ENCODE peak calls at places on chromosome 1, in eight cellular contexts. T is endothelial cell of umbilical vein; P is stomach; C is heart right ventricle; D is HFF-Myc; Y is suprapubic skin; Z is A673; E is CD4-positive, alpha-beta T cell. W is an unnamed sample.

GRCh38 chr1:912740-913301 is 10.9 kb upstream of the SAMD11 start:
- DNase-seq in Z (peak), D (no peak), T (no peak), C (no peak), Y (no peak), E (no peak), P (no peak), W (no peak)

GRCh38 chr1:244447024-244447423 is 4.7 kb downstream of the ADSS2 start:
- DNase-seq in E (no peak), T (no peak), C (no peak), P (no peak), Z (no peak), Y (no peak), D (no peak), W (no peak)

GRCh38 chr1:117709398-117709797 is 103.5 kb downstream of the TENT5C start:
- DNase-seq in E (no peak), T (no peak), D (no peak), Z (no peak), Y (no peak), C (no peak), P (no peak), W (no peak)

GRCh38 chr1:115282825-115283224 is 55.2 kb downstream of the NGF start:
- DNase-seq in Z (no peak), Y (peak), D (no peak), P (peak), T (no peak), C (peak), E (no peak), W (no peak)

GRCh38 chr1:76759950-76760349 is 107.3 kb upstream of the ST6GALNAC5 start:
- DNase-seq in E (no peak), Y (no peak), Z (peak), P (no peak), T (no peak), D (no peak), C (no peak), W (no peak)

GRCh38 chr1:247337250-247337746 is 5.6 kb upstream of the ZNF496 start:
- DNase-seq in E (no peak), Y (no peak), P (no peak), C (no peak), T (no peak), D (no peak), Z (no peak), W (no peak)

GRCh38 chr1:2583871-2584341 is 2.7 kb upstream of the PRXL2B start:
- DNase-seq in D (no peak), T (no peak), Y (no peak), Z (no peak), C (no peak), P (no peak), E (no peak), W (no peak)

GRCh38 chr1:39154553-39155361 is 49.7 kb upstream of the MACF1 start:
- DNase-seq in C (no peak), Y (no peak), T (peak), P (no peak), D (no peak), E (no peak), Z (no peak), W (no peak)

GRCh38 chr1:89125571-89126233 is at the start of gene GBP2:
- DNase-seq in Y (no peak), E (no peak), C (no peak), Z (peak), P (no peak), T (peak), D (peak), W (no peak)

GRCh38 chr1:40877681-40878080 is 15.5 kb upstream of the CITED4 start:
- DNase-seq in Z (peak), T (peak), C (peak), Y (no peak), P (peak), E (no peak), D (no peak), W (no peak)

GRCh38 chr1:211928993-211929637 is 98.6 kb upstream of the LPGAT1 start:
- DNase-seq in T (no peak), Z (peak), E (no peak), C (no peak), Y (no peak), D (no peak), P (peak), W (no peak)

GRCh38 chr1:8197493-8198282 is 120.2 kb upstream of the SLC45A1 start:
- DNase-seq in E (no peak), Z (peak), D (peak), P (peak), Y (no peak), C (peak), T (peak), W (no peak)

GRCh38 chr1:1216770-1217620 is 3.0 kb upstream of the TNFRSF4 start:
- DNase-seq in P (no peak), T (no peak), Z (no peak), C (no peak), E (no peak), D (no peak), Y (no peak), W (no peak)

GRCh38 chr1:197958438-197958837 is 41.3 kb downstream of the LHX9 start:
- DNase-seq in D (no peak), C (no peak), P (no peak), E (no peak), T (no peak), Y (no peak), Z (no peak), W (no peak)

GRCh38 chr1:153220606-153221303 is 3.4 kb downstream of the PRR9 start:
- DNase-seq in Z (peak), C (no peak), E (no peak), Y (no peak), D (no peak), P (no peak), T (no peak), W (no peak)

GRCh38 chr1:90924982-90925381 is 96.9 kb downstream of the ZNF644 start:
- DNase-seq in P (no peak), D (no peak), Z (no peak), Y (no peak), T (no peak), E (no peak), C (no peak), W (no peak)

GRCh38 chr1:66266350-66266749 is 267.6 kb upstream of the SGIP1 start:
- DNase-seq in D (no peak), C (no peak), Y (no peak), E (no peak), Z (no peak), P (no peak), T (no peak), W (no peak)

GRCh38 chr1:225853441-225853840 is 28.7 kb downstream of the TMEM63A start:
- DNase-seq in C (no peak), Z (no peak), E (no peak), D (no peak), T (no peak), Y (no peak), P (no peak), W (no peak)

GRCh38 chr1:225859151-225859550 is 23.0 kb downstream of the TMEM63A start:
- DNase-seq in P (no peak), Z (no peak), E (no peak), T (no peak), Y (no peak), D (no peak), C (no peak), W (no peak)

GRCh38 chr1:225857256-225857655 is 24.9 kb downstream of the TMEM63A start:
- DNase-seq in P (no peak), Z (no peak), D (no peak), T (no peak), Y (no peak), C (no peak), E (no peak), W (no peak)

GRCh38 chr1:225852413-225853119 is 29.6 kb downstream of the TMEM63A start:
- DNase-seq in T (no peak), Z (no peak), E (no peak), C (no peak), P (no peak), Y (no peak), D (no peak), W (no peak)

GRCh38 chr1:225855503-225856285 is 26.5 kb downstream of the TMEM63A start:
- DNase-seq in C (no peak), T (no peak), Y (no peak), D (no peak), P (no peak), Z (no peak), E (no peak), W (no peak)
- TF ChIP-seq CTCF in C (no peak), T (no peak), Y (no peak), D (no peak), P (no peak), Z (no peak), E (no peak), W (no peak)

GRCh38 chr1:234606731-234607090 is 3.3 kb downstream of the IRF2BP2 start:
- DNase-seq in Y (no peak), C (no peak), Z (no peak), D (no peak), P (no peak), T (no peak), E (no peak), W (no peak)

GRCh38 chr1:234608720-234609527 is 1.1 kb downstream of the IRF2BP2 start:
- DNase-seq in D (no peak), P (peak), T (peak), Z (peak), Y (no peak), C (peak), E (peak), W (peak)

GRCh38 chr1:234605983-234606730 is 3.8 kb downstream of the IRF2BP2 start:
- DNase-seq in Z (peak), E (peak), T (peak), P (peak), C (peak), D (no peak), Y (no peak), W (no peak)

GRCh38 chr1:234608026-234608719 is 1.8 kb downstream of the IRF2BP2 start:
- DNase-seq in T (peak), Z (peak), E (peak), P (peak), C (peak), Y (peak), D (peak), W (no peak)

GRCh38 chr1:234607091-234608025 is 2.6 kb downstream of the IRF2BP2 start:
- DNase-seq in D (no peak), P (peak), T (peak), C (peak), Z (peak), Y (no peak), E (no peak), W (no peak)
- TF ChIP-seq CTCF in D (no peak), P (no peak), T (peak), C (no peak), Z (peak), Y (no peak), E (no peak), W (peak)

GRCh38 chr1:28086651-28087050 is 1.8 kb downstream of the EYA3 start:
- DNase-seq in P (no peak), Z (no peak), Y (no peak), E (no peak), T (no peak), C (no peak), D (no peak), W (no peak)

GRCh38 chr1:28091043-28091781 is 2.8 kb upstream of the EYA3 start:
- DNase-seq in Z (peak), Y (no peak), C (peak), D (peak), T (peak), P (peak), E (peak), W (peak)

GRCh38 chr1:28088168-28088961 is at the start of gene EYA3:
- DNase-seq in T (peak), Z (peak), C (peak), D (peak), E (peak), Y (peak), P (peak), W (peak)

GRCh38 chr1:28085129-28085528 is 3.3 kb downstream of the EYA3 start:
- DNase-seq in E (no peak), Y (no peak), Z (no peak), C (no peak), T (no peak), P (no peak), D (no peak), W (no peak)

DNA sequence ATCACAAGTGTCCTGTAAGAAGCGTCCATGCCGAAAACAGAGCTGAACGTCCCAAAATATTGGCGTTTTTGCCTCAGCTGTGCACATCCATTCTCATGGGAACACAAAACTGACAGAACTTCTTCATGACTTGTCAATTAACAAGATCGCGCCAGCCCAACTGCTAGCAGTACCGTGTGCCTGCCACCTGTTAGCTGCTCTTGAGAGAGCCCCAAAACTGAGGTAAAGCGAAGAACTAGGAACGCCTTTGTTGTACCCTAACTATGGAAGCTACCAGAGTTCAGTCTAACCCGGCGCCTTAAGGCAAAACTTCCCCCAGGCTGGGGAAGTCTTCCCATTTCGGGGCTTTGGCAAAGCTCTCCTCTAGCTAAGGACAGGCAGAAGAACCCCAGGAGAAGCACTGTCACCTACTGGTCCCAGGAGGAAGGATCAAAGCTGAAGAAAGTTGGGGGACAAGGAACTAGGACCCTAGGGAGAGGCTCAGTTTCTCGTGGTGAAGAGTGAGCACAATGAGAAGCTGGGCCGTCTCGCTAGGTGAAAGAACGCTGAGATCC is 719 bp downstream of the EYA3 start:
- DNase-seq in E (no peak), Z (peak), C (no peak), P (no peak), Y (no peak), D (no peak), T (peak), W (no peak)
- TF ChIP-seq CTCF in E (no peak), Z (peak), C (no peak), P (no peak), Y (no peak), D (peak), T (peak), W (no peak)

DNA sequence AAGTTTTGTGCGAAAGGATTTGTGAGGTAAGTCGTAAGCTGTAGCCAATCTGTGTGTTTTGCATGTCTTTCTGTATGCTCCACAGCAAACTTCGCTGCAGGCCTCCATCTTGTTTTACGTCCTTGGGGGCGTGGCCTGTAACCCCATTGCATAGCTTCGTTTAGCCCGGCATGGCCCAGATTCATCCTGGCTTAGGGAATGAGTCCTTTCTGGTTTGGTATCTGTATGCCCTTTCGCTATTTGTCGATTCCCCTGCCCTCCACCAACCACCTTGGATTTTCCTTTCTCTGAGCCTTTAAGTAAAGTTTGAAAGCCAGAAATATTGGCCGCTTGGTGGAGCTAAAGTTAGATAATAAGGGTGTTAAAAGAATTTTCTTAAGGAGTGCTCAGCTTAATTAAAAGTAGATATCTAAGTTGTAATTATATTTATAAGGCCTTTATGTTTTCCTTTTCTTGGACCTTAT is 1.1 kb downstream of the THEM4 start:
- DNase-seq in Y (no peak), C (no peak), T (peak), E (no peak), Z (no peak), D (no peak), P (no peak), W (no peak)
- TF ChIP-seq CTCF in Y (no peak), C (no peak), T (no peak), E (no peak), Z (no peak), D (peak), P (no peak), W (peak)

GRCh38 chr1:28582248-28582615 is 9.8 kb upstream of the RAB42 start:
- DNase-seq in C (no peak), P (no peak), Z (peak), D (no peak), Y (no peak), E (no peak), T (peak), W (no peak)

GRCh38 chr1:28579374-28579773 is 12.7 kb upstream of the RAB42 start:
- DNase-seq in Y (no peak), E (no peak), C (no peak), D (no peak), Z (no peak), T (no peak), P (no peak), W (no peak)

GRCh38 chr1:28578696-28579218 is 13.3 kb upstream of the RAB42 start:
- DNase-seq in Y (no peak), P (no peak), C (no peak), E (no peak), Z (no peak), D (no peak), T (no peak), W (no peak)

GRCh38 chr1:28581531-28582247 is 10.4 kb upstream of the RAB42 start:
- DNase-seq in C (peak), Y (peak), E (peak), Z (peak), T (peak), D (peak), P (peak), W (peak)

GRCh38 chr1:28580706-28581530 is 11.1 kb upstream of the RAB42 start:
- DNase-seq in C (no peak), Z (peak), Y (no peak), T (peak), D (no peak), E (peak), P (peak), W (no peak)
- TF ChIP-seq CTCF in C (no peak), Z (peak), Y (no peak), T (no peak), D (no peak), E (peak), P (no peak), W (peak)

GRCh38 chr1:86419277-86419903 is 4.6 kb upstream of the CLCA2 start:
- DNase-seq in P (no peak), Y (no peak), T (no peak), Z (peak), D (no peak), E (peak), C (no peak), W (no peak)
- TF ChIP-seq CTCF in P (no peak), Y (peak), T (peak), Z (peak), D (peak), E (peak), C (no peak), W (peak)